ENCODE peak calls at places on chromosomes 7 and 10, in five cellular contexts. K is activated naive CD4-positive, alpha-beta T cell treated with anti-CD3 and anti-CD28 coated beads for 36 hours; I is HL-60; V is GM04504; U is endothelial cell. L is an unnamed sample.

GRCh38 chr10:114632869-114633715 is 25.0 kb downstream of the ABLIM1 start:
- DNase-seq in K (no peak), I (no peak), V (peak), U (no peak), L (no peak)

GRCh38 chr7:96401200-96401599 is 79.3 kb upstream of the SLC25A13 start:
- DNase-seq in K (no peak), I (no peak), V (no peak), U (no peak), L (no peak)

GRCh38 chr7:74462707-74463100 is 9.0 kb downstream of the GTF2IRD1 start:
- DNase-seq in K (no peak), I (no peak), V (no peak), U (no peak), L (no peak)

GRCh38 chr10:74056081-74056818 is 58.3 kb downstream of the VCL start:
- DNase-seq in K (peak), I (no peak), V (no peak), U (no peak), L (no peak)

GRCh38 chr10:36515313-36515712 is 610.1 kb upstream of the ANKRD30A start:
- DNase-seq in K (no peak), I (no peak), V (no peak), U (no peak), L (no peak)

GRCh38 chr7:11833431-11833830 is 1.4 kb upstream of the THSD7A start:
- DNase-seq in K (no peak), I (no peak), V (no peak), U (no peak), L (no peak)

GRCh38 chr7:117435475-117436043 is 8.3 kb upstream of the ASZ1 start:
- DNase-seq in K (peak), I (no peak), V (no peak), U (no peak), L (no peak)

GRCh38 chr7:117750612-117751563 is 122.4 kb downstream of the CTTNBP2 start:
- DNase-seq in K (no peak), I (no peak), V (no peak), U (no peak), L (no peak)

GRCh38 chr10:17785276-17785935 is 23.7 kb upstream of the MRC1 start:
- DNase-seq in K (no peak), I (no peak), V (no peak), U (no peak), L (no peak)

GRCh38 chr10:134205-134742 is 981 bp upstream of the ZMYND11 start:
- DNase-seq in K (no peak), I (no peak), V (no peak), U (no peak), L (peak)

GRCh38 chr10:28241766-28242399 is 61.0 kb downstream of the MPP7 start:
- DNase-seq in K (peak), I (no peak), V (no peak), U (peak), L (peak)